ENCODE peak calls at places on chromosome 13, in nine cellular contexts. Z, Q, W, I, Y, J, B, U and E are unnamed samples.

GRCh38 chr13:72129117-72129516 is 262.1 kb upstream of the DACH1 start:
- DNase-seq in U (no peak), Y (no peak), I (no peak), W (no peak), B (no peak), Z (no peak), Q (no peak), J (no peak), E (no peak)

GRCh38 chr13:94662274-94662945 is 49.9 kb downstream of the SOX21 start:
- DNase-seq in Z (peak), J (no peak), W (no peak), Y (peak), I (no peak), Q (no peak), B (no peak), U (no peak), E (no peak)

GRCh38 chr13:63184693-63185092 is 1769.0 kb upstream of the PCDH20 start:
- DNase-seq in Y (no peak), W (peak), I (peak), J (no peak), B (no peak), Z (no peak), Q (peak), U (peak), E (no peak)

GRCh38 chr13:91031508-91031907 is 316.0 kb upstream of the MIR17HG start:
- DNase-seq in I (no peak), W (peak), Y (no peak), U (no peak), Q (no peak), Z (no peak), J (no peak), B (no peak), E (peak)

GRCh38 chr13:110592670-110593069 is 22.7 kb upstream of the NAXD start:
- DNase-seq in B (no peak), Y (no peak), W (no peak), Q (no peak), U (no peak), J (no peak), I (no peak), Z (no peak), E (no peak)

GRCh38 chr13:82010780-82011179 is 1669.9 kb upstream of the SPRY2 start:
- DNase-seq in W (no peak), I (no peak), U (no peak), Y (no peak), Q (no peak), B (no peak), J (no peak), Z (no peak), E (no peak)

GRCh38 chr13:111548301-111548700 is 227.9 kb downstream of the TEX29 start:
- DNase-seq in U (no peak), Y (no peak), W (no peak), Q (no peak), I (no peak), B (no peak), Z (no peak), J (no peak), E (no peak)

GRCh38 chr13:51967482-51968446 is 43.5 kb downstream of the ATP7B start:
- DNase-seq in Z (no peak), Q (no peak), J (no peak), B (no peak), I (no peak), W (no peak), Y (no peak), U (no peak), E (peak)

GRCh38 chr13:109273326-109273751 is 513.0 kb downstream of the IRS2 start:
- DNase-seq in Y (no peak), I (no peak), U (no peak), Q (no peak), Z (no peak), B (no peak), J (no peak), W (no peak), E (no peak)

GRCh38 chr13:110302986-110303385 is 4.0 kb downstream of the COL4A1 start:
- DNase-seq in Q (no peak), Y (no peak), U (no peak), J (no peak), B (no peak), Z (no peak), W (no peak), I (no peak), E (no peak)

GRCh38 chr13:52353116-52353718 is 52.8 kb downstream of the THSD1 start:
- DNase-seq in Y (no peak), W (no peak), Z (no peak), B (no peak), I (no peak), J (no peak), U (no peak), Q (no peak), E (no peak)

GRCh38 chr13:110123041-110123809 is 183.7 kb downstream of the COL4A1 start:
- DNase-seq in I (no peak), Y (no peak), B (no peak), Z (no peak), J (no peak), Q (no peak), U (no peak), W (no peak), E (no peak)

GRCh38 chr13:44104969-44105368 is 225.3 kb downstream of the LACC1 start:
- DNase-seq in B (no peak), W (no peak), I (no peak), Q (no peak), U (no peak), Y (no peak), Z (no peak), J (no peak), E (no peak)

DNA sequence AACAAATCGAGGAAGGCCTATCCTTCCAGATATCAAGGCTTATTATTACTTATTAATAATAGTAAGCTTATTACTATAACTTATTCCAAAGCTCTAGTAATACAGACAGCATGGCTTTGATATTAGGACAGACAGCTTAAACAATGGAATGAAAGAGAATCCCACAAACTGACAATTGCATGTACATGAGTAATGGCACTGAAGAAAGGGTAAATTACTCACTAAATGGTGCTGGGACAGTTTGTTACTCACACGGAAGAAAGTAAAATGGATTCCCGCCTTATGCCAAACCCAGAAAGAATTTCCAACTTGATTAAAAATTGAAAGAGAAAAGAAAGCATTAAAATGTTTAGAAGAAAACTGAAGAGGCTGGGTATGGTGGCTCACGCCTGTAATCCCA is 60.3 kb downstream of the MIPEP start:
- DNase-seq in B (no peak), Y (no peak), I (no peak), W (no peak), U (no peak), Z (no peak), Q (no peak), J (no peak), E (no peak)
- TF ChIP-seq REST in B (no peak), Y (no peak), I (no peak), W (no peak), U (no peak), Z (no peak), Q (no peak), J (no peak), E (no peak)

GRCh38 chr13:24741016-24741662 is 22.8 kb upstream of the RNF17 start:
- DNase-seq in Y (no peak), J (no peak), Q (no peak), U (peak), B (no peak), W (peak), Z (peak), I (no peak), E (no peak)

GRCh38 chr13:24742294-24742693 is 21.7 kb upstream of the RNF17 start:
- DNase-seq in Q (no peak), I (no peak), U (no peak), J (no peak), Z (no peak), Y (no peak), B (no peak), W (peak), E (no peak)

GRCh38 chr13:24741791-24742190 is 22.2 kb upstream of the RNF17 start:
- DNase-seq in Q (no peak), W (no peak), Z (no peak), I (no peak), J (no peak), U (no peak), B (no peak), Y (no peak), E (no peak)

GRCh38 chr13:24738366-24738847 is 25.6 kb upstream of the RNF17 start:
- DNase-seq in Q (no peak), I (no peak), J (no peak), Y (no peak), Z (no peak), U (no peak), W (no peak), B (no peak), E (no peak)

GRCh38 chr13:24740014-24740890 is 23.7 kb upstream of the RNF17 start:
- DNase-seq in Q (no peak), Y (no peak), Z (no peak), J (no peak), I (no peak), U (no peak), B (no peak), W (no peak), E (no peak)
- H3K4me3 ChIP-seq in Q (no peak), Y (no peak), Z (no peak), J (no peak), I (no peak), U (no peak), B (no peak), W (no peak), E (no peak)

DNA sequence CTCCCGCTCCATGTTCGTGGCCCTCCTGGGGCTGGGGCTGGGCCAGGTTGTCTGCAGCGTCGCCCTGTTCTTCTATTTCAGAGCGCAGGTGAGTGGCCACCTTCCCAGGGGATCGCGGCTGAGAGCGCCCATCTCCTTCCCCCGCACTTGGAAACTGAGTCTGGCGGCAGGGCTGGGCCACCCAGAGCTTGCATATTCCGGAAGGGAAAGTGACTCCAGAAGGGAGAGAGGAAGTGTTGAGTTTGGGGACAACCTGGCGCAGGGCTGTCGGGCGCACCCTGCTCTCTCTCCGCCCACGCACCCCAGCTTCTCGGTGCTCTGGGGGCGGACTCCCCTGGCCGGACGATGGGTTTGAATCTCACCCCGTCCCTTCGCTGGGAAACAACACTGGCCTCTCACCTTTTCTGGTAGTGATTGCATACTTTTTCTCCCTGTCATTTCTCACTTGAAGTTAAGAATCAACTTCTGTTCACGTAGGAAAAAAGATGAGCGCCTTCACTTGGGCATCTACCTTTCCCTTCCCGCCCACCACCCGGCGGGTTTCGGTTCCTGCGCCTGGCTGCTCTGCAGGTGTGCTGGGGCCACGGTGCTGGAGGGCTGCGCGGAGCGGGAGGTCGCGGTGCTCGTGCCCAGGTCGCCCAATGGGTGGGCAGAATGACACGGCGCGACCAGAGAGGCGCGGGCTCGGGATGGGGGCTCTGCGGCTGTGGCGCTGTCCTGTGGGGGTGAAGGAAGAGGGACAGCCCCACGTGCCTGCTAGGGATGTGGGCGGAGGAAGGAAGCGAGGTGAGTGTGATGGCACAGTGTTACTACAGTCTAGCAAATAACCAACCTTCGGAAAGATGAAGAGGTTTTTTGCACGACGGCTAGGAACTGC is 721 bp downstream of the TNFSF11 start:
- DNase-seq in Y (peak), Z (no peak), I (no peak), U (no peak), B (no peak), W (peak), J (no peak), Q (no peak), E (no peak)
- TF ChIP-seq REST in Y (no peak), Z (no peak), I (no peak), U (no peak), B (no peak), W (no peak), J (no peak), Q (no peak), E (no peak)

GRCh38 chr13:107867701-107868661 is 347.4 kb downstream of the LIG4 start:
- DNase-seq in W (peak), Q (no peak), B (no peak), J (no peak), U (no peak), Z (peak), I (no peak), Y (peak), E (no peak)
- H3K4me3 ChIP-seq in W (peak), Q (peak), B (peak), J (no peak), U (no peak), Z (peak), I (no peak), Y (peak), E (peak)

GRCh38 chr13:113211774-113212173 is 2.4 kb downstream of the CUL4A start:
- DNase-seq in B (no peak), U (peak), Z (no peak), W (peak), J (no peak), I (no peak), Y (no peak), Q (no peak), E (no peak)

GRCh38 chr13:113210834-113211233 is 1.4 kb downstream of the CUL4A start:
- DNase-seq in W (no peak), Z (no peak), J (no peak), Q (no peak), Y (no peak), U (no peak), I (no peak), B (no peak), E (peak)

GRCh38 chr13:113208424-113209335 is at the start of gene PCID2:
- DNase-seq in W (peak), U (peak), J (peak), Z (peak), Y (peak), I (peak), Q (peak), B (no peak), E (peak)

GRCh38 chr13:113209336-113209879 is at the start of gene CUL4A:
- DNase-seq in J (no peak), Y (peak), Q (peak), U (peak), Z (peak), B (no peak), W (peak), I (peak), E (peak)

GRCh38 chr13:113209880-113210421 is 538 bp downstream of the CUL4A start:
- DNase-seq in W (peak), B (no peak), J (no peak), Q (no peak), Y (peak), Z (no peak), I (peak), U (peak), E (peak)
- TF ChIP-seq REST in W (no peak), B (no peak), J (no peak), Q (no peak), Y (no peak), Z (no peak), I (no peak), U (no peak), E (no peak)

DNA sequence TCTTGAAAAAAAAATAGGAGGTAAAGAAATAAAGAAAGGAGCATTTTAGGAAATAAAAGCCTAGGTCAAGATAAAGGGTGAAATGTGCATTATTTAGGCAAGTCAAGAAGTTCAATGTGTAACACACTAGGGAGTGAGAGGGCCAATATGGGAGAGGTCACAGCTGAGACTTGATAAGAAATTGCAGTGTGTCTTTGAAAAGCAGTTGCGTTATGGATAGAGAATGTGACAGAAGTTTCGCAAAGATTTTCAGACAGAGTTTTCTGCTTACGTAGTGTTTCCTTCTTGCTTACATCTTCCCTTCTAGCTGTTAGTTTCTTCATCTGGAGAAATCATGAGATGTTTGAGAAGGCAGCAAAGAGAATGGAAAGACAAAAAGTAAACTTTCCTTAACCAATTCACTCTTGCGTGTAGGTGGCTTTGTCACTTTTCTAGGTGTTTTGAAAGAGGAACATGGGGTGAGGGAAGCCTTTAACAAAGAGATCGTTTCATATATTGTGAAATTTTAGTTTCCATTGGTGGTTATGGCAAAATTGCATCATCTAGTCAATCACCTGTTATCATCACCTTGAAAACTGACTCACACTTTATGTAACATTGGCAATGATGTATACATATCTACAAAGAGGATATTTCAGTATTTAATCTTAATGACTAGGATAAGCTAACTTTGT is 975.5 kb downstream of the OLFM4 start:
- DNase-seq in B (no peak), J (no peak), Y (no peak), Z (no peak), I (no peak), U (no peak), Q (no peak), W (no peak), E (peak)
- H3K4me3 ChIP-seq in B (no peak), J (no peak), Y (no peak), Z (no peak), I (no peak), U (no peak), Q (no peak), W (no peak), E (no peak)